ENCODE peak calls at places on chromosomes 1 and 21, in four cellular contexts. O, Q, R and P are unnamed samples.

GRCh38 chr1:201116091-201116490 is 3.9 kb upstream of the CACNA1S start:
- DNase-seq in O (no peak), Q (no peak), R (no peak), P (no peak)

GRCh38 chr1:11638121-11638520 is 16.1 kb downstream of the FBXO2 start:
- DNase-seq in O (no peak), Q (no peak), R (no peak), P (no peak)

GRCh38 chr1:99481391-99481996 is 164.4 kb upstream of the PALMD start:
- DNase-seq in O (peak; percentile 30), Q (peak; percentile 2), R (no peak), P (no peak)

GRCh38 chr1:12244078-12244477 is 14.2 kb downstream of the VPS13D start:
- DNase-seq in O (peak; percentile 37), Q (peak; percentile 26), R (no peak), P (no peak)

GRCh38 chr1:201656670-201657032 is 117.7 kb downstream of the NAV1 start:
- DNase-seq in O (peak; percentile 62), Q (no peak), R (peak; percentile 37), P (no peak)

GRCh38 chr1:51331206-51332100 is 1.1 kb upstream of the TTC39A start:
- DNase-seq in O (peak; percentile 83), Q (peak; percentile 62), R (no peak), P (no peak)

GRCh38 chr1:180353930-180354329 is 123.9 kb downstream of the LHX4 start:
- DNase-seq in O (peak; percentile 69), Q (no peak), R (no peak), P (no peak)

GRCh38 chr1:231420299-231420958 is 1.7 kb downstream of the EGLN1 start:
- DNase-seq in O (peak; percentile 12), Q (no peak), R (no peak), P (no peak)

GRCh38 chr21:42499430-42500106 is 3.5 kb upstream of the RSPH1 start:
- DNase-seq in O (no peak), Q (no peak), R (no peak), P (no peak)

GRCh38 chr1:209323743-209324142 is 259.8 kb upstream of the CAMK1G start:
- DNase-seq in O (no peak), Q (no peak), R (no peak), P (no peak)
- TF ChIP-seq EP300 in O (no peak), Q (no peak), R (no peak), P (no peak)

DNA sequence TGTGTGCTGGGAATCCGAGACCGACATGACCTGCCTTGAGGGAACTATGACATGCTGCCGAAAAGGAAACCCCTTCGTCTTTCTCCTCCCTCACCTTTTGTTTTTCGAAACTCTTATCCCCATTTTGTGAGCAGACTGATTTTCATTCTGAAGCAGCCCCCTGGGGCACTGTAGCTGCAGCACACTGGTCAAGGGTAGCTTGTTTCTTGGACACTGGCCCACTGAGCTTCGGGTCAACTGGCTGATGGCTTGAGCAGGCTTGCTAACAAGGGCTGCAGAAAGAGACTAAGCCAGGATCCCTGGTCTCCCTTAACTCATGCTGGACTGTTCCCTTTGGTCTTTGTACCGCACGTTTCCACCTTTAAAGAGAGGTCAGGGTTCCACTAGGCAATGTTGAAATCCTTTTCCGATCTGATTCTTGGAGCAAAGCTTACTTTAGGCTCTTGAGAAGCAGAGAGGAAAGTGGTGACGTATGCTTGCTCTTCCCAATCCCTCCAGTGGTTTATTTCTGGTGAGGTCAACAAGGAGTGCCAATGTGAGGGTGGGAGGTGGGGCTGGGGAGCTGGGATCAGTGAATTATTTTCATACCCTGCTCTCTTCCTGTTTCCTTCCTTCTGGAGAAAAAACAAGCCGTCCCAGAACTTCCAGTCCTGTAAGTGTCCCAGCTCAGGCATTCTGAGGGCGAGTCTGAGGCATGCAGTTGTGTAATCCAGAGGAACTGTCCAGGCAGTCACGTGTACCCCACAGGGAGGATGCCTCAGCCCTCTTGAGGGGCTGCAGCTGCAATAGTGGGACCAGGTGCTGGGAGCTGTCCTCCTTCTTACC is 7.6 kb downstream of the CYP4B1 start:
- DNase-seq in O (no peak), Q (no peak), R (no peak), P (no peak)
- TF ChIP-seq EP300 in O (no peak), Q (no peak), R (peak; percentile 42), P (no peak)

GRCh38 chr1:94325379-94326302 is 88.3 kb upstream of the ARHGAP29 start:
- DNase-seq in O (no peak), Q (peak; percentile 69), R (no peak), P (no peak)
- TF ChIP-seq EP300 in O (no peak), Q (peak; percentile 73), R (no peak), P (no peak)

GRCh38 chr1:31423418-31423947 is 10.5 kb downstream of the SERINC2 start:
- DNase-seq in O (no peak), Q (no peak), R (no peak), P (no peak)

GRCh38 chr1:31421404-31422040 is 8.5 kb downstream of the SERINC2 start:
- DNase-seq in O (no peak), Q (no peak), R (no peak), P (no peak)

GRCh38 chr1:31420716-31421115 is 7.7 kb downstream of the SERINC2 start:
- DNase-seq in O (no peak), Q (no peak), R (no peak), P (no peak)

GRCh38 chr1:31424568-31424967 is 11.6 kb downstream of the SERINC2 start:
- DNase-seq in O (no peak), Q (no peak), R (no peak), P (no peak)

GRCh38 chr1:31422505-31423319 is 9.7 kb downstream of the SERINC2 start:
- DNase-seq in O (peak; percentile 89), Q (peak; percentile 75), R (peak; percentile 72), P (peak; percentile 95)
- TF ChIP-seq EP300 in O (no peak), Q (no peak), R (no peak), P (no peak)

GRCh38 chr1:36273024-36273423 is 33.1 kb upstream of the SH3D21 start:
- DNase-seq in O (no peak), Q (no peak), R (no peak), P (no peak)
- TF ChIP-seq EP300 in O (no peak), Q (no peak), R (no peak), P (no peak)

GRCh38 chr1:205749094-205749825 is 722 bp downstream of the NUCKS1 start:
- DNase-seq in O (peak; percentile 96), Q (peak; percentile 91), R (peak; percentile 95), P (peak; percentile 95)
- TF ChIP-seq EP300 in O (no peak), Q (no peak), R (peak; percentile 27), P (no peak)

GRCh38 chr1:76137746-76138145 is 63.2 kb downstream of the ST6GALNAC3 start:
- DNase-seq in O (no peak), Q (no peak), R (no peak), P (no peak)

GRCh38 chr1:76135835-76136234 is 61.3 kb downstream of the ST6GALNAC3 start:
- DNase-seq in O (no peak), Q (no peak), R (no peak), P (no peak)

GRCh38 chr1:76140227-76140626 is 65.7 kb downstream of the ST6GALNAC3 start:
- DNase-seq in O (no peak), Q (no peak), R (no peak), P (peak; percentile 54)

GRCh38 chr1:76136894-76137293 is 62.3 kb downstream of the ST6GALNAC3 start:
- DNase-seq in O (no peak), Q (no peak), R (no peak), P (no peak)

DNA sequence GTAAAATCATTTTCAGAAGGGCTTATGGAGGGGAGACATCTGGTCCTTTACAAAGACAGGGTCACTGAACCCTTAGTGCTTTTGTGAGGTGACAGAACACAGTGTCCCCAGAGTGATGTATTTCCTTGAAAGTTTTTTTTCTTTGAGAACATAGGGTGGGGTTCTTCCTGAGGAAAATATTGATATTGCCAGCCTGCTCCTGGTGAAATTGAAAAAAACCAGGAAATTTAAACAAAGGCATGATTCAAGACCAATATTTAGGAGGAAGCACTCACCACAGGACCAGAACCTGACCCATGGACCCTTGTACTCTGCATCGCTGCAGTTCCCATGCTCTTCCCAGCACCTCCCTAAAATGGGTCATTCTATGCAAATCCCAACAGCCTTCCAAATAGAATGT is 63.7 kb downstream of the ST6GALNAC3 start:
- DNase-seq in O (no peak), Q (no peak), R (no peak), P (no peak)
- TF ChIP-seq EP300 in O (no peak), Q (no peak), R (no peak), P (no peak)

GRCh38 chr1:9817734-9818133 is 6.0 kb downstream of the CLSTN1 start:
- DNase-seq in O (no peak), Q (no peak), R (no peak), P (no peak)
- TF ChIP-seq EP300 in O (no peak), Q (no peak), R (no peak), P (no peak)